ENCODE peak calls at places on chromosomes 11 and 22, in six cellular contexts. E is thoracic aorta, H is SJSA1, B is Peyer's patch, R is right atrium auricular region, K is uterus. Y is an unnamed sample.

GRCh38 chr11:76164861-76165751 is 41.2 kb downstream of the WNT11 start:
- DNase-seq in R (no peak), B (no peak), E (no peak), K (no peak), H (no peak), Y (no peak)

GRCh38 chr22:33921576-33922181 is 1.4 kb upstream of the LARGE1 start:
- DNase-seq in B (peak; percentile 46), E (no peak), K (peak; percentile 70), H (peak; percentile 63), R (peak; percentile 71), Y (peak; percentile 68)

GRCh38 chr11:79371152-79371551 is 69.7 kb downstream of the TENM4 start:
- DNase-seq in B (no peak), K (no peak), R (no peak), E (no peak), H (no peak), Y (no peak)

GRCh38 chr11:8338138-8338537 is 74.5 kb upstream of the LMO1 start:
- DNase-seq in E (no peak), R (no peak), H (no peak), K (no peak), B (peak; percentile 19), Y (no peak)

GRCh38 chr22:46634011-46634699 is 14.0 kb downstream of the GRAMD4 start:
- DNase-seq in H (no peak), E (no peak), B (no peak), K (no peak), R (no peak), Y (no peak)

GRCh38 chr22:47196493-47196849 is 434.0 kb downstream of the TBC1D22A start:
- DNase-seq in B (peak; percentile 5), E (no peak), H (no peak), K (no peak), R (peak; percentile 42), Y (no peak)

GRCh38 chr22:32842486-32842885 is 41.0 kb downstream of the TIMP3 start:
- DNase-seq in E (no peak), H (no peak), K (no peak), B (no peak), R (no peak), Y (no peak)

GRCh38 chr11:8109675-8110074 is 28.7 kb downstream of the TUB start:
- DNase-seq in K (no peak), E (no peak), B (no peak), H (no peak), R (no peak), Y (no peak)

GRCh38 chr11:116044520-116044919 is 540.3 kb upstream of the CADM1 start:
- DNase-seq in B (no peak), K (no peak), R (no peak), E (no peak), H (no peak), Y (no peak)

GRCh38 chr11:64891215-64891848 is 12.9 kb upstream of the EHD1 start:
- DNase-seq in H (no peak), E (no peak), K (no peak), R (no peak), B (no peak), Y (no peak)

GRCh38 chr11:14905104-14906033 is 13.3 kb upstream of the CYP2R1 start:
- DNase-seq in B (peak; percentile 89), K (peak; percentile 17), E (no peak), H (no peak), R (peak; percentile 77), Y (peak; percentile 30)

GRCh38 chr11:65960824-65961266 is 689 bp upstream of the SART1 start:
- DNase-seq in K (no peak), B (no peak), E (no peak), H (no peak), R (no peak), Y (no peak)

GRCh38 chr11:73787051-73787642 is 527 bp upstream of the MRPL48 start:
- DNase-seq in B (no peak), E (no peak), R (no peak), K (no peak), H (no peak), Y (no peak)

GRCh38 chr11:94665116-94665659 is 98.0 kb downstream of the PIWIL4 start:
- DNase-seq in E (no peak), R (no peak), B (no peak), H (no peak), K (no peak), Y (no peak)

GRCh38 chr11:75523189-75523588 is 2.6 kb downstream of the GDPD5 start:
- DNase-seq in K (no peak), B (no peak), E (no peak), H (no peak), R (no peak), Y (no peak)

GRCh38 chr11:16179668-16180067 is 176.7 kb downstream of the SOX6 start:
- DNase-seq in E (no peak), B (no peak), R (no peak), H (no peak), K (no peak), Y (no peak)

GRCh38 chr11:12439615-12440014 is 62.2 kb downstream of the PARVA start:
- DNase-seq in K (no peak), R (no peak), B (no peak), H (no peak), E (no peak), Y (no peak)

GRCh38 chr22:44129614-44129976 is 51.1 kb upstream of the PARVG start:
- DNase-seq in H (no peak), E (no peak), K (no peak), B (no peak), R (no peak), Y (no peak)

GRCh38 chr22:19419086-19419463 is 12.5 kb downstream of the HIRA start:
- DNase-seq in H (no peak), K (no peak), E (no peak), B (peak; percentile 29), R (no peak), Y (no peak)

GRCh38 chr11:9774591-9775392 is 110.9 kb downstream of the SWAP70 start:
- DNase-seq in B (no peak), K (no peak), R (no peak), E (no peak), H (peak; percentile 76), Y (no peak)

GRCh38 chr22:35609261-35609660 is 7.9 kb downstream of the MB start:
- DNase-seq in K (no peak), R (no peak), H (no peak), B (no peak), E (no peak), Y (no peak)

GRCh38 chr11:6654281-6655019 is 1.2 kb downstream of the DCHS1 start:
- DNase-seq in B (no peak), H (no peak), R (no peak), E (no peak), K (no peak), Y (no peak)

GRCh38 chr22:30334601-30335000 is 7.9 kb upstream of the TBC1D10A start:
- DNase-seq in H (no peak), R (no peak), K (no peak), E (no peak), B (no peak), Y (no peak)

GRCh38 chr22:28977050-28977449 is 84.6 kb downstream of the C22orf31 start:
- DNase-seq in B (no peak), R (no peak), E (no peak), H (no peak), K (no peak), Y (no peak)

GRCh38 chr11:43359432-43359818 is 705 bp downstream of the TTC17 start:
- DNase-seq in K (no peak), E (no peak), R (no peak), H (no peak), B (no peak), Y (no peak)

GRCh38 chr11:8267280-8267679 is 3.6 kb upstream of the LMO1 start:
- DNase-seq in E (no peak), K (peak; percentile 1), H (peak; percentile 9), R (no peak), B (no peak), Y (no peak)

GRCh38 chr11:119196833-119197483 is 9.2 kb upstream of the CBL start:
- DNase-seq in H (no peak), R (peak; percentile 63), K (peak; percentile 81), B (peak; percentile 72), E (no peak), Y (no peak)

GRCh38 chr11:5369793-5370192 is 13.8 kb upstream of the OR51M1 start:
- DNase-seq in E (no peak), R (no peak), B (no peak), K (no peak), H (no peak), Y (no peak)

GRCh38 chr11:72586591-72587090 is 87.6 kb downstream of the PDE2A start:
- DNase-seq in R (no peak), K (no peak), H (no peak), E (no peak), B (no peak), Y (no peak)

GRCh38 chr11:111406589-111406988 is 27.5 kb upstream of the POU2AF1 start:
- DNase-seq in E (no peak), H (no peak), B (no peak), R (no peak), K (no peak), Y (no peak)

GRCh38 chr11:21948876-21949275 is 244.0 kb upstream of the ANO5 start:
- DNase-seq in K (no peak), H (no peak), B (no peak), E (no peak), R (no peak), Y (no peak)

GRCh38 chr11:30916764-30917163 is 330.6 kb upstream of the MPPED2 start:
- DNase-seq in E (no peak), B (no peak), K (no peak), R (no peak), H (no peak), Y (no peak)
- H3K27me3 ChIP-seq in E (no peaks in the 10 kb centered on the region), B (no peaks in the 10 kb centered on the region), K (no peaks in the 10 kb centered on the region), R (no peaks in the 10 kb centered on the region), H (peaks cover 7% of the 10 kb centered on the region), Y (no peaks in the 10 kb centered on the region)

GRCh38 chr11:416757-417621 is 2.2 kb upstream of the SIGIRR start:
- DNase-seq in K (no peak), B (peak; percentile 42), E (no peak), H (no peak), R (no peak), Y (no peak)

GRCh38 chr11:419248-420005 is 4.6 kb upstream of the SIGIRR start:
- DNase-seq in H (no peak), R (no peak), B (no peak), K (no peak), E (no peak), Y (no peak)

GRCh38 chr11:416051-416756 is 1.4 kb upstream of the SIGIRR start:
- DNase-seq in K (no peak), R (no peak), E (no peak), H (no peak), B (no peak), Y (no peak)

GRCh38 chr11:418343-419247 is 3.8 kb upstream of the SIGIRR start:
- DNase-seq in H (no peak), E (no peak), K (no peak), R (no peak), B (no peak), Y (no peak)

GRCh38 chr11:417652-418342 is 3.0 kb upstream of the SIGIRR start:
- DNase-seq in H (no peak), K (no peak), R (no peak), E (no peak), B (no peak), Y (no peak)
- H3K27me3 ChIP-seq in H (peaks cover 21% of the 10 kb centered on the region), K (peaks cover 3% of the 10 kb centered on the region), R (no peaks in the 10 kb centered on the region), E (no peaks in the 10 kb centered on the region), B (no peaks in the 10 kb centered on the region), Y (peaks cover 60% of the 10 kb centered on the region)

GRCh38 chr11:33545941-33546340 is 154.7 kb downstream of the C11orf91 start:
- DNase-seq in B (no peak), H (no peak), R (no peak), E (no peak), K (no peak), Y (no peak)
- H3K27me3 ChIP-seq in B (no peaks in the 10 kb centered on the region), H (no peaks in the 10 kb centered on the region), R (no peaks in the 10 kb centered on the region), E (no peaks in the 10 kb centered on the region), K (no peaks in the 10 kb centered on the region), Y (no peaks in the 10 kb centered on the region)

GRCh38 chr22:36921309-36922096 is 8.1 kb downstream of the CSF2RB start:
- DNase-seq in E (no peak), K (no peak), R (peak; percentile 58), B (peak; percentile 38), H (no peak), Y (no peak)
- H3K27me3 ChIP-seq in E (no peaks in the 10 kb centered on the region), K (no peaks in the 10 kb centered on the region), R (no peaks in the 10 kb centered on the region), B (no peaks in the 10 kb centered on the region), H (peaks cover 13% of the 10 kb centered on the region), Y (peaks cover 9% of the 10 kb centered on the region)